ENCODE peak calls at places on chromosomes 1 and 21, in seven cellular contexts. P is HL-60; N is amniotic stem cell; I is IMR-90; D is tibial artery; V is stimulated activated CD8-positive, alpha-beta memory T cell treated with anti-CD3 and anti-CD28 coated beads, Interleukin-15, amount 100 ng/mL, for 4 hours; B is lower lobe of right lung. Q is an unnamed sample.
A peak's percentile ranks its signal among the peaks of the same experiment; 100 is the strongest.

GRCh38 chr1:12478612-12478985 is 139.4 kb downstream of the DHRS3 start:
- DNase-seq in D (no peak), B (no peak), V (no peak), P (no peak), I (no peak), N (no peak), Q (no peak)

GRCh38 chr1:193310569-193310968 is 124.2 kb upstream of the B3GALT2 start:
- DNase-seq in N (no peak), P (no peak), B (no peak), D (no peak), V (no peak), I (no peak), Q (no peak)

GRCh38 chr1:170351368-170351946 is 180.5 kb upstream of the GORAB start:
- DNase-seq in D (no peak), V (no peak), I (no peak), B (no peak), N (no peak), P (no peak), Q (no peak)

GRCh38 chr21:42520628-42521253 is 7.1 kb downstream of the SLC37A1 start:
- DNase-seq in N (no peak), I (no peak), D (no peak), P (no peak), B (no peak), V (no peak), Q (no peak)

GRCh38 chr1:86154581-86155060 is 2.0 kb downstream of the COL24A1 start:
- DNase-seq in I (peak; percentile 38), B (no peak), D (no peak), P (no peak), V (no peak), N (no peak), Q (peak; percentile 59)

GRCh38 chr1:190098756-190099155 is 378.9 kb downstream of the BRINP3 start:
- DNase-seq in V (no peak), I (no peak), P (no peak), N (no peak), B (no peak), D (no peak), Q (no peak)

GRCh38 chr1:93801471-93801870 is 77.5 kb downstream of the DNTTIP2 start:
- DNase-seq in D (no peak), B (no peak), V (no peak), N (no peak), P (no peak), I (peak; percentile 81), Q (no peak)

GRCh38 chr1:71532343-71532742 is 451.5 kb upstream of the ZRANB2 start:
- DNase-seq in P (no peak), I (no peak), B (no peak), D (no peak), N (no peak), V (no peak), Q (no peak)

GRCh38 chr1:86068841-86069756 is 87.5 kb downstream of the COL24A1 start:
- DNase-seq in P (no peak), I (peak; percentile 64), N (no peak), D (no peak), V (no peak), B (no peak), Q (no peak)

GRCh38 chr1:118984990-118985608 is 3.0 kb downstream of the TBX15 start:
- DNase-seq in B (no peak), I (no peak), P (no peak), N (no peak), V (no peak), D (no peak), Q (no peak)

GRCh38 chr1:96191165-96191564 is 530.4 kb upstream of the PTBP2 start:
- DNase-seq in D (no peak), V (no peak), I (no peak), P (no peak), N (no peak), B (no peak), Q (no peak)

GRCh38 chr1:29855761-29856160 is 619.4 kb downstream of the PTPRU start:
- DNase-seq in I (no peak), D (no peak), B (no peak), V (no peak), N (no peak), P (no peak), Q (no peak)

GRCh38 chr1:192266645-192267044 is 50.1 kb upstream of the RGS21 start:
- DNase-seq in P (no peak), V (no peak), D (no peak), N (no peak), I (no peak), B (no peak), Q (no peak)

GRCh38 chr1:211529453-211529852 is 37.5 kb upstream of the RD3 start:
- DNase-seq in D (no peak), B (no peak), N (no peak), V (no peak), P (no peak), I (no peak), Q (no peak)

GRCh38 chr1:113405573-113405972 is 15.3 kb downstream of the MAGI3 start:
- DNase-seq in I (no peak), N (no peak), P (no peak), B (no peak), V (no peak), D (no peak), Q (no peak)

GRCh38 chr21:32370971-32371766 is 21.6 kb downstream of the URB1 start:
- DNase-seq in I (peak; percentile 49), P (no peak), B (no peak), D (no peak), V (no peak), N (no peak), Q (no peak)

GRCh38 chr1:52551476-52552235 is 1.2 kb downstream of the TUT4 start:
- DNase-seq in V (peak; percentile 16), D (no peak), I (peak; percentile 76), N (no peak), B (no peak), P (no peak), Q (no peak)

GRCh38 chr1:6580588-6581270 is 935 bp downstream of the ZBTB48 start:
- DNase-seq in V (no peak), N (no peak), I (no peak), P (peak; percentile 80), D (no peak), B (peak; percentile 58), Q (no peak)

GRCh38 chr1:62209931-62210595 is 15.4 kb downstream of the L1TD1 start:
- DNase-seq in N (no peak), B (no peak), P (no peak), I (no peak), D (no peak), V (no peak), Q (peak; percentile 16)

GRCh38 chr1:229030642-229031390 is 240.1 kb upstream of the RAB4A start:
- DNase-seq in I (no peak), N (no peak), V (no peak), P (no peak), B (no peak), D (no peak), Q (no peak)

GRCh38 chr1:202742496-202742895 is 32.2 kb upstream of the SYT2 start:
- DNase-seq in I (no peak), N (no peak), B (no peak), P (peak; percentile 50), V (no peak), D (no peak), Q (no peak)

GRCh38 chr1:200351826-200352549 is 57.8 kb downstream of the ZNF281 start:
- DNase-seq in V (no peak), N (peak; percentile 96), D (no peak), B (no peak), P (peak; percentile 48), I (peak; percentile 98), Q (peak; percentile 54)

GRCh38 chr1:160665330-160666078 is 18.7 kb upstream of the SLAMF1 start:
- DNase-seq in I (no peak), B (peak; percentile 84), D (no peak), N (no peak), P (peak; percentile 77), V (no peak), Q (no peak)

GRCh38 chr1:151984313-151984956 is 9.2 kb downstream of the S100A10 start:
- DNase-seq in V (no peak), D (no peak), I (no peak), P (no peak), B (no peak), N (no peak), Q (no peak)

GRCh38 chr1:5497471-5497870 is 494.8 kb downstream of the NPHP4 start:
- DNase-seq in B (no peak), P (no peak), V (no peak), D (no peak), I (no peak), N (no peak), Q (no peak)

GRCh38 chr21:36640260-36641244 is 58.4 kb upstream of the SIM2 start:
- DNase-seq in D (no peak), V (no peak), I (peak; percentile 23), P (no peak), N (no peak), B (no peak), Q (no peak)

GRCh38 chr1:97353094-97353493 is 567.7 kb downstream of the DPYD start:
- DNase-seq in N (no peak), V (no peak), D (no peak), I (no peak), B (no peak), P (no peak), Q (no peak)

GRCh38 chr1:110857964-110858948 is 14.7 kb upstream of the CD53 start:
- DNase-seq in V (no peak), B (no peak), D (no peak), I (no peak), P (peak; percentile 26), N (no peak), Q (no peak)

GRCh38 chr1:234969630-234970370 is 158.8 kb downstream of the TOMM20 start:
- DNase-seq in I (peak; percentile 92), P (no peak), V (no peak), N (peak; percentile 63), B (peak; percentile 68), D (no peak), Q (peak; percentile 73)

GRCh38 chr1:217660353-217661062 is 29.4 kb downstream of the SPATA17 start:
- DNase-seq in D (no peak), B (no peak), N (peak; percentile 21), P (no peak), V (no peak), I (peak; percentile 90), Q (peak; percentile 66)